ENCODE peak calls at places on chromosome 6, in ten cellular contexts. One of them, this sample, is unnamed.
A peak's percentile ranks its signal among the peaks of the same experiment; 100 is the strongest.

GRCh38 chr6:89348372-89348771 is 4.2 kb downstream of the UBE2J1 start:
- DNase-seq in A549: no peak
- DNase-seq in astrocyte of the cerebellum: no peak
- DNase-seq in glomerular endothelial cell: no peak
- DNase-seq in stimulated activated CD4-positive, alpha-beta T cell treated with anti-CD3 and anti-CD28 coated beads, Interleukin-2, amount 100 ng/mL, for 48 hours: no peak
- DNase-seq in activated CD4-positive, CD25-positive, alpha-beta regulatory T cell: no peak
- DNase-seq in iPS-NIHi11: no peak
- DNase-seq in T-helper 9 cell: no peak
- DNase-seq in GM20000: no peak
- DNase-seq in ecto neural progenitor cell: no peak
- DNase-seq in this sample: no peak

GRCh38 chr6:28880894-28881780 is 42.6 kb downstream of the TRIM27 start:
- DNase-seq in T-helper 9 cell: no peak
- DNase-seq in stimulated activated CD4-positive, alpha-beta T cell treated with anti-CD3 and anti-CD28 coated beads, Interleukin-2, amount 100 ng/mL, for 48 hours: peak; percentile 74
- DNase-seq in A549: no peak
- DNase-seq in GM20000: peak; percentile 70
- DNase-seq in ecto neural progenitor cell: peak; percentile 89
- DNase-seq in astrocyte of the cerebellum: no peak
- DNase-seq in activated CD4-positive, CD25-positive, alpha-beta regulatory T cell: no peak
- DNase-seq in iPS-NIHi11: peak; percentile 70
- DNase-seq in glomerular endothelial cell: no peak
- DNase-seq in this sample: peak; percentile 85

GRCh38 chr6:15108383-15108715 is 137.5 kb upstream of the JARID2 start:
- DNase-seq in T-helper 9 cell: no peak
- DNase-seq in activated CD4-positive, CD25-positive, alpha-beta regulatory T cell: no peak
- DNase-seq in A549: no peak
- DNase-seq in glomerular endothelial cell: no peak
- DNase-seq in ecto neural progenitor cell: no peak
- DNase-seq in GM20000: no peak
- DNase-seq in astrocyte of the cerebellum: no peak
- DNase-seq in iPS-NIHi11: no peak
- DNase-seq in stimulated activated CD4-positive, alpha-beta T cell treated with anti-CD3 and anti-CD28 coated beads, Interleukin-2, amount 100 ng/mL, for 48 hours: no peak
- DNase-seq in this sample: no peak

GRCh38 chr6:3506751-3507388 is 50.0 kb upstream of the SLC22A23 start:
- DNase-seq in glomerular endothelial cell: no peak
- DNase-seq in activated CD4-positive, CD25-positive, alpha-beta regulatory T cell: no peak
- DNase-seq in GM20000: no peak
- DNase-seq in astrocyte of the cerebellum: no peak
- DNase-seq in stimulated activated CD4-positive, alpha-beta T cell treated with anti-CD3 and anti-CD28 coated beads, Interleukin-2, amount 100 ng/mL, for 48 hours: no peak
- DNase-seq in T-helper 9 cell: no peak
- DNase-seq in ecto neural progenitor cell: no peak
- DNase-seq in iPS-NIHi11: no peak
- DNase-seq in A549: no peak
- DNase-seq in this sample: no peak

GRCh38 chr6:119829006-119829405 is 479.4 kb upstream of the MAN1A1 start:
- DNase-seq in T-helper 9 cell: no peak
- DNase-seq in iPS-NIHi11: no peak
- DNase-seq in ecto neural progenitor cell: no peak
- DNase-seq in activated CD4-positive, CD25-positive, alpha-beta regulatory T cell: no peak
- DNase-seq in GM20000: no peak
- DNase-seq in astrocyte of the cerebellum: no peak
- DNase-seq in stimulated activated CD4-positive, alpha-beta T cell treated with anti-CD3 and anti-CD28 coated beads, Interleukin-2, amount 100 ng/mL, for 48 hours: no peak
- DNase-seq in A549: no peak
- DNase-seq in glomerular endothelial cell: no peak
- DNase-seq in this sample: no peak

GRCh38 chr6:11486051-11486450 is 51.5 kb upstream of the TMEM170B start:
- DNase-seq in GM20000: no peak
- DNase-seq in glomerular endothelial cell: no peak
- DNase-seq in A549: no peak
- DNase-seq in stimulated activated CD4-positive, alpha-beta T cell treated with anti-CD3 and anti-CD28 coated beads, Interleukin-2, amount 100 ng/mL, for 48 hours: no peak
- DNase-seq in activated CD4-positive, CD25-positive, alpha-beta regulatory T cell: no peak
- DNase-seq in astrocyte of the cerebellum: no peak
- DNase-seq in T-helper 9 cell: no peak
- DNase-seq in iPS-NIHi11: no peak
- DNase-seq in ecto neural progenitor cell: no peak
- DNase-seq in this sample: no peak

GRCh38 chr6:40907198-40907701 is 131.8 kb downstream of the UNC5CL start:
- DNase-seq in T-helper 9 cell: no peak
- DNase-seq in ecto neural progenitor cell: no peak
- DNase-seq in glomerular endothelial cell: no peak
- DNase-seq in activated CD4-positive, CD25-positive, alpha-beta regulatory T cell: no peak
- DNase-seq in stimulated activated CD4-positive, alpha-beta T cell treated with anti-CD3 and anti-CD28 coated beads, Interleukin-2, amount 100 ng/mL, for 48 hours: no peak
- DNase-seq in GM20000: no peak
- DNase-seq in iPS-NIHi11: peak; percentile 29
- DNase-seq in astrocyte of the cerebellum: peak; percentile 8
- DNase-seq in A549: peak; percentile 71
- DNase-seq in this sample: no peak

GRCh38 chr6:168514216-168514615 is 73.2 kb downstream of the SMOC2 start:
- DNase-seq in T-helper 9 cell: no peak
- DNase-seq in stimulated activated CD4-positive, alpha-beta T cell treated with anti-CD3 and anti-CD28 coated beads, Interleukin-2, amount 100 ng/mL, for 48 hours: no peak
- DNase-seq in glomerular endothelial cell: no peak
- DNase-seq in ecto neural progenitor cell: no peak
- DNase-seq in iPS-NIHi11: no peak
- DNase-seq in GM20000: no peak
- DNase-seq in activated CD4-positive, CD25-positive, alpha-beta regulatory T cell: no peak
- DNase-seq in A549: no peak
- DNase-seq in astrocyte of the cerebellum: no peak
- DNase-seq in this sample: no peak

GRCh38 chr6:121677551-121677950 is 242.1 kb downstream of the GJA1 start:
- DNase-seq in T-helper 9 cell: no peak
- DNase-seq in GM20000: no peak
- DNase-seq in astrocyte of the cerebellum: peak; percentile 63
- DNase-seq in iPS-NIHi11: no peak
- DNase-seq in activated CD4-positive, CD25-positive, alpha-beta regulatory T cell: no peak
- DNase-seq in ecto neural progenitor cell: no peak
- DNase-seq in glomerular endothelial cell: no peak
- DNase-seq in stimulated activated CD4-positive, alpha-beta T cell treated with anti-CD3 and anti-CD28 coated beads, Interleukin-2, amount 100 ng/mL, for 48 hours: no peak
- DNase-seq in A549: no peak
- DNase-seq in this sample: no peak

This sample was measured in neuronal stem cell.